ENCODE peak calls at places on chromosomes 12 and 14, in five cellular contexts. N is hypothalamus; B is IMR-90; T is activated CD8-positive, alpha-beta memory T cell treated with anti-CD3 and anti-CD28 coated beads for 48 hours; I is retinal pigment epithelial cell. P is an unnamed sample.

GRCh38 chr14:85122690-85123089 is 407.3 kb upstream of the FLRT2 start:
- DNase-seq in T (no peak), I (peak; percentile 71), N (no peak), B (peak; percentile 46), P (no peak)

GRCh38 chr12:46795988-46796387 is 29.8 kb downstream of the SLC38A4 start:
- DNase-seq in I (no peak), T (no peak), B (no peak), N (no peak), P (no peak)

GRCh38 chr14:66955159-66955558 is 234.1 kb upstream of the GARIN2 start:
- DNase-seq in B (no peak), I (no peak), T (no peak), N (no peak), P (no peak)

GRCh38 chr14:74977901-74978385 is 22.5 kb upstream of the PGF start:
- DNase-seq in N (no peak), I (no peak), T (no peak), B (no peak), P (no peak)

GRCh38 chr14:104856869-104857860 is 7.9 kb upstream of the CEP170B start:
- DNase-seq in B (no peak), I (no peak), T (no peak), N (no peak), P (no peak)

GRCh38 chr12:1808036-1808797 is 12.1 kb upstream of the LRTM2 start:
- DNase-seq in T (no peak), I (no peak), N (no peak), B (no peak), P (no peak)

GRCh38 chr12:89135976-89136634 is 216.2 kb downstream of the DUSP6 start:
- DNase-seq in T (no peak), B (peak; percentile 70), N (no peak), I (no peak), P (no peak)

GRCh38 chr14:104515059-104515810 is 64.3 kb upstream of the C14orf180 start:
- DNase-seq in T (no peak), N (no peak), B (no peak), I (no peak), P (no peak)

GRCh38 chr14:32078794-32079663 is 1.9 kb downstream of the ARHGAP5 start:
- DNase-seq in B (peak; percentile 31), I (no peak), N (no peak), T (no peak), P (no peak)

GRCh38 chr14:33364536-33364935 is 425.9 kb downstream of the NPAS3 start:
- DNase-seq in I (no peak), N (no peak), B (no peak), T (no peak), P (no peak)

GRCh38 chr12:32884962-32885361 is 11.6 kb downstream of the PKP2 start:
- DNase-seq in B (no peak), T (no peak), I (no peak), N (no peak), P (no peak)

GRCh38 chr12:2092890-2093289 is 40.1 kb downstream of the CACNA1C start:
- DNase-seq in I (no peak), N (no peak), B (peak; percentile 36), T (no peak), P (no peak)

GRCh38 chr14:71780822-71781221 is 151.4 kb upstream of the RGS6 start:
- DNase-seq in I (no peak), T (no peak), N (no peak), B (no peak), P (no peak)

GRCh38 chr12:124286414-124286813 is 8.5 kb upstream of the RFLNA start:
- DNase-seq in B (no peak), N (no peak), I (peak; percentile 41), T (no peak), P (no peak)

GRCh38 chr14:53190938-53191337 is 37.8 kb upstream of the DDHD1 start:
- DNase-seq in T (no peak), I (no peak), B (peak; percentile 12), N (no peak), P (no peak)

GRCh38 chr14:106396999-106397398 is 870.6 kb downstream of the TMEM121 start:
- DNase-seq in N (no peak), B (no peak), T (no peak), I (no peak), P (no peak)

GRCh38 chr12:30822385-30823139 is 67.8 kb upstream of the CAPRIN2 start:
- DNase-seq in I (no peak), B (peak; percentile 10), T (peak; percentile 19), N (peak; percentile 42), P (no peak)

GRCh38 chr14:74695406-74695805 is 17.5 kb downstream of the AREL1 start:
- DNase-seq in B (no peak), N (no peak), T (no peak), I (no peak), P (no peak)

GRCh38 chr12:16553457-16553856 is 52.5 kb downstream of the LMO3 start:
- DNase-seq in B (peak; percentile 62), T (no peak), N (no peak), I (no peak), P (no peak)

GRCh38 chr12:1747609-1748008 is 56.7 kb downstream of the ADIPOR2 start:
- DNase-seq in B (no peak), N (no peak), T (no peak), I (no peak), P (no peak)

GRCh38 chr14:65301862-65302539 is 110.5 kb upstream of the FUT8 start:
- DNase-seq in B (no peak), N (no peak), I (no peak), T (no peak), P (no peak)

GRCh38 chr12:75766263-75767160 is 255.1 kb upstream of the KRR1 start:
- DNase-seq in I (peak; percentile 50), B (peak; percentile 80), N (no peak), T (no peak), P (peak; percentile 85)

GRCh38 chr12:113097716-113098427 is 37.7 kb downstream of the RASAL1 start:
- DNase-seq in N (peak; percentile 52), T (no peak), B (no peak), I (no peak), P (no peak)

GRCh38 chr14:94638961-94639817 is 27.0 kb downstream of the SERPINA3 start:
- DNase-seq in I (no peak), T (no peak), N (no peak), B (no peak), P (no peak)

GRCh38 chr12:116818341-116818856 is 62.8 kb downstream of the HRK start:
- DNase-seq in T (no peak), B (peak; percentile 23), N (no peak), I (no peak), P (no peak)

P was measured in epithelial cell of proximal tubule.